ENCODE peak calls at places on chromosomes 12 and 14, in seven cellular contexts. R is testis; A is fibroblast of lung; N is mammary epithelial cell; D is CD4-positive, CD25-positive, alpha-beta regulatory T cell; K is left ventricle myocardium inferior; B is esophagus squamous epithelium. J is an unnamed sample. For H3K27me3 and H3K36me3, the result is how much of the 10 kb centered on the place peaks cover.

GRCh38 chr12:96427269-96427729 is 27.1 kb upstream of the CDK17 start:
- DNase-seq in R (no peak), A (peak), N (peak), D (no peak), K (peak), B (no peak), J (no peak)

GRCh38 chr12:5043589-5044419 is at the start of gene KCNA5:
- DNase-seq in R (no peak), A (no peak), N (no peak), D (no peak), K (peak), B (no peak), J (peak)

GRCh38 chr12:131242741-131243496 is 289.2 kb downstream of the ADGRD1 start:
- DNase-seq in R (peak), A (no peak), N (no peak), D (no peak), K (no peak), B (no peak), J (peak)

GRCh38 chr14:76958975-76959710 is 69.4 kb downstream of the IRF2BPL start:
- DNase-seq in R (no peak), A (peak), N (peak), D (no peak), K (no peak), B (no peak), J (no peak)

GRCh38 chr14:67680941-67681340 is 6.5 kb upstream of the VTI1B start:
- DNase-seq in R (no peak), A (no peak), N (no peak), D (no peak), K (no peak), B (no peak), J (no peak)

GRCh38 chr12:78414071-78414470 is 450.5 kb upstream of the SYT1 start:
- DNase-seq in R (no peak), A (no peak), N (no peak), D (no peak), K (no peak), B (no peak), J (no peak)

GRCh38 chr12:55728185-55728931 is 451 bp downstream of the CD63 start:
- DNase-seq in R (peak), A (peak), N (peak), D (no peak), K (peak), B (no peak), J (peak)

GRCh38 chr12:50103767-50104321 is at the start of gene GPD1:
- DNase-seq in R (peak), A (peak), N (peak), D (no peak), K (peak), B (no peak), J (peak)

GRCh38 chr12:127459166-127459565 is 807.8 kb upstream of the TMEM132C start:
- DNase-seq in R (no peak), A (no peak), N (no peak), D (no peak), K (no peak), B (no peak), J (no peak)

GRCh38 chr12:76670776-76671175 is 93.1 kb upstream of the ZDHHC17 start:
- DNase-seq in R (no peak), A (peak), N (peak), D (no peak), K (no peak), B (no peak), J (no peak)

GRCh38 chr14:35234007-35234406 is 58.2 kb upstream of the PSMA6 start:
- DNase-seq in R (no peak), A (peak), N (peak), D (no peak), K (no peak), B (no peak), J (no peak)

GRCh38 chr12:118760623-118761022 is 220.7 kb upstream of the SRRM4 start:
- DNase-seq in R (no peak), A (no peak), N (no peak), D (no peak), K (no peak), B (no peak), J (no peak)

GRCh38 chr14:64703393-64704144 is 655 bp upstream of the PLEKHG3 start:
- DNase-seq in R (no peak), A (peak), N (no peak), D (no peak), K (no peak), B (no peak), J (no peak)

GRCh38 chr14:24145700-24146621 is at the start of gene PSME2:
- DNase-seq in R (no peak), A (peak), N (no peak), D (no peak), K (no peak), B (no peak), J (no peak)

GRCh38 chr14:59103396-59103795 is 85.1 kb upstream of the DAAM1 start:
- DNase-seq in R (no peak), A (peak), N (peak), D (no peak), K (no peak), B (no peak), J (no peak)

GRCh38 chr12:131102493-131102931 is 148.8 kb downstream of the ADGRD1 start:
- DNase-seq in R (peak), A (no peak), N (no peak), D (no peak), K (no peak), B (no peak), J (no peak)

GRCh38 chr14:50318031-50318626 is 6.0 kb downstream of the DMAC2L start:
- DNase-seq in R (no peak), A (peak), N (peak), D (no peak), K (no peak), B (no peak), J (peak)

DNA sequence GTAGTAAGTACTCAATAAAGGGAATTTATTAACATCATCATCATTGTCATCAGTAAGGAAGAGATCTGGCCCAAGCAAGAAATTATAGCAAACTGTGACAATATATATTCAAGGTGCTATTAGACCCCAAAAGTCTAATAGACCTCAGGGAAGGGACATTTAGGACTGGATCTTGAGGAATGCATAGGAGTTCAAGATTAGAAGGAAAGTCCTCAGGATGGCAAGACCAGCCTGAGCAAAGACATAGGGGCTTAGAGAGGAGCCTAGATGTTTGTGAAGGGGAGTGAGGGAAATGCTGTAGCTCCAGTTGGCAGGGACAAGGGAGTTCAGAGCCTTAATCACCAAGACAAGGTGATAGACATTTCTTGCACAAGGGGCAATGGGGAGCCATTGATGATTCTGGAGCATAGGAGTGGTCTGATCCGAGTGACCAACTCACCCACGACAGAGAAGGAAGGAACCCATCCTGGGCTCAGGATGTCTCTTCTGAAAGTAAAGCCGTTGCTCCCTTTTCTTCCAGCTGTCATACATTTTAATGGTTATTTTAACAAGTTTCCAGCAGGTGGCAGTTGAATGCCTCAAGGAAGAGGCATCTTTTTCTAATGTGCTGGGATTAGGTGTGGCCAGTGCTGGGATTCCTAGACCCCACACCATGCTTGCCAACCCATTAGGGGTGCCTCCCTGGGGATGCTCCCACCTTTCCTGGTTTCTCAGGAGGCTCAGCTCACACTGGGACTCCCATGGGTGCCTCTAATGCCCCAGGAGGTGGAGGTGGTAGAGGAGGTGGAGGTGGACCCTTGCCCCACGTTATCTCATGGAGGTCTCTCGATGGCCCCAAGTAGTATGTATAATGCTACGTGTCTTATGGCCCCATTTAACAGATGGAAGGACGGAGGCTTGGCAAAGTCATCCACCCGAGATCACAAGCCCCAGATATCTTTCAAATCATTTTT is 37.8 kb downstream of the PHETA1 start:
- DNase-seq in R (no peak), A (peak), N (peak), D (no peak), K (no peak), B (no peak), J (peak)
- H3K4me3 ChIP-seq in R (no peak), A (no peak), N (no peak), D (no peak), K (no peak), B (no peak), J (no peak)

GRCh38 chr12:132484183-132484890 is 5.6 kb upstream of the FBRSL1 start:
- DNase-seq in R (no peak), A (no peak), N (no peak), D (no peak), K (no peak), B (no peak), J (no peak)
- H3K27me3 ChIP-seq in R (under half), A (under half), N (under half), D (under half), K (under half), B (under half), J (half or more)

DNA sequence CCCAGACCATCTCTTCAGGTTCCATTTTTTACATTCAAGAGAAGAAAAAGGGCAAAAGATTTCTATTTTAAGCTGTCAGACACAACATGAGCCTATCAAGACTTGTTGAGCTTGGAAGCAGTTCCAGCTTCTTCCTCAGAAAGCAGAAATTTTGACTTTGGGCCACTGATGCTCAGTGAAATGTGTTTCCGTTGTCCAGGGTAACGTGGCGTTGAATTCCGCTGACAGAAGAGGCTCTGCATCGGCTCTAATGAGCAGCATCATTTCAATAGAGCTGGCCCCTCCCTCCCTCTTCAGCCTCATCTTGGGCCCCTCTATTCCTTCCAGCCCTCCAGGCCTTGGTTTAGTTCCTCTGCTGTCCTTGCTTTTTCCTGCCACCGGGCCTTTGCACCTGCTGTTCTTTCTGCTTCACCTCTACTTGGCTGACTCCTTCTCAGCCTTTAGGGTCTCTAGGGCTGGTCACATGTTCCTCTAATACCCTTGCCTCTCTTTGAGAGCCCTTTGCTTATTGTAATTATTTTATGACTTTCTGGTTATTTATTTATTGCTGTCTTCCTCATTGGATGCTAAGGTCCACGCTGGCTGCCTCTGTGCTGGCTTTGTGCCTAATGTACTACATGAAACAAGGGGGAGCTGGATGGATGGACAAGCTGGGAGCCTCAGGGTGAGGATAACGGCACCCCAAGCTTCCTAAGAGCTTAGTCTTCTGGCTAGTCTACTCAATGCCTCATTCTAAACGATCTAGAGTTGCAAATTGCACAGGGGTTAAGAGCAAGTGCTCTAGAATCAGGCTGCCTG is 171.8 kb downstream of the CHST11 start:
- DNase-seq in R (no peak), A (no peak), N (no peak), D (no peak), K (no peak), B (no peak), J (no peak)
- H3K36me3 ChIP-seq in R (under half), A (under half), N (under half), D (under half), K (under half), B (under half), J (under half)

DNA sequence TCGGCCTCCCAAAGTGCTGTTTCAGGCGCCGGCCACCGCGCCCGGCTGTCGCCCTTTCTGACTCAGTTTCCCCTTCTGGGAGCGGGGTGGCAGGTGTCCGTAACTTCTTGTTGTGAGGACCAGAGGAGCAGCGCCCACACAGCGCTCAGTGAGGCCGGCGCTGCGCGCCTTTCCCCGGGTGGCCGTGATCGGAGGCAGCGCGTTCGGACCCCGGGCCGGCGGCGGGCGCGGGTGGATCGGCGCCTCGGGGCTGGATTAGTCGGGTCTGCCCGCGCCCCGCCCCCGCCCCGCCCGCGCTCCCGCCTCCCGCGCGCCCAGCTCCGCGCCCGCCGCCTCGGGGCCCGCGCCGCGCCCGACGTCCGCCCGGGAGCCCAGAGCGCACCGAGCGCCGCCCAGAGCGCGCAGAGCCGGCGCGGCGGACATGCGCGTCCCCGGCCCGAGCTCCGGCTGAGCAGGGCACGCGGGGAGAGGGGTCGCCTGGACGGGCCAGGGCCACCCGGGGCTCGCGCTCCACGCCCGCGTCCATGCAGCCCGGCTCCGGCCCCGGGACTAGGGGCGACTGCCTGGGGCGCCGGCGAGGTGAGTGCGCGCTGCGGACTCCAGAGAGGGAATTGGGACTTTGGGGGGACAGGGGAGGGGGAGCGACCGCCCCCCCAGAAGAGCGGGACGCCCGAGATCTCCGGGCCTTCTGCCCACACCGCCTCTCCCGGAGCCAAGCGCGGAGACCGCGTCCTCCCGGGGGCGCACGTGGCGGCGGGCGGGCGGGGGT is 50.5 kb downstream of the LRCOL1 start:
- DNase-seq in R (peak), A (peak), N (peak), D (peak), K (peak), B (no peak), J (peak)
- H3K4me3 ChIP-seq in R (peak), A (peak), N (peak), D (no peak), K (peak), B (peak), J (peak)

GRCh38 chr12:66683822-66684221 is 4.9 kb upstream of the GRIP1 start:
- DNase-seq in R (no peak), A (no peak), N (no peak), D (no peak), K (no peak), B (no peak), J (no peak)
- H3K27me3 ChIP-seq in R (under half), A (under half), N (under half), D (under half), K (under half), B (under half), J (under half)

GRCh38 chr14:22977434-22977683 is 5.0 kb downstream of the AJUBA start:
- DNase-seq in R (no peak), A (no peak), N (no peak), D (no peak), K (no peak), B (no peak), J (no peak)
- H3K36me3 ChIP-seq in R (under half), A (under half), N (under half), D (under half), K (under half), B (under half), J (under half)

GRCh38 chr12:52215587-52216031 is 17.4 kb upstream of the KRT7 start:
- DNase-seq in R (no peak), A (peak), N (peak), D (no peak), K (no peak), B (no peak), J (peak)
- H3K4me3 ChIP-seq in R (no peak), A (no peak), N (no peak), D (no peak), K (no peak), B (no peak), J (no peak)